ENCODE peak calls at places on chromosomes 7 and 10, in eight cellular contexts. X, F, U, Q, C, J, R and I are unnamed samples.
A peak's percentile ranks its signal among the peaks of the same experiment; 100 is the strongest.

GRCh38 chr7:51141451-51141971 is 175.1 kb downstream of the COBL start:
- DNase-seq in R (peak; percentile 84), C (no peak), J (no peak), Q (no peak), U (peak; percentile 12), F (no peak), X (no peak), I (no peak)

GRCh38 chr10:128063736-128064614 is 62.2 kb downstream of the MKI67 start:
- DNase-seq in J (no peak), U (no peak), R (no peak), X (peak; percentile 2), F (no peak), C (peak; percentile 41), Q (no peak), I (no peak)

GRCh38 chr10:45211576-45211975 is 103.8 kb downstream of the OR13A1 start:
- DNase-seq in R (no peak), F (no peak), X (no peak), Q (no peak), C (no peak), U (no peak), J (no peak), I (no peak)

GRCh38 chr10:97185326-97186058 is at the start of gene SLIT1:
- DNase-seq in R (no peak), Q (peak; percentile 73), X (no peak), U (peak; percentile 67), F (no peak), J (no peak), C (no peak), I (no peak)

GRCh38 chr10:102421645-102422585 is 1.3 kb downstream of the FBXL15 start:
- DNase-seq in U (no peak), J (peak; percentile 71), X (no peak), F (no peak), R (peak; percentile 61), C (no peak), Q (no peak), I (no peak)

GRCh38 chr7:85095816-85096215 is 91.0 kb downstream of the SEMA3D start:
- DNase-seq in Q (no peak), F (no peak), R (no peak), X (no peak), J (no peak), U (no peak), C (no peak), I (no peak)

GRCh38 chr10:7338469-7338868 is 72.4 kb downstream of the SFMBT2 start:
- DNase-seq in U (no peak), C (no peak), Q (no peak), F (no peak), J (no peak), X (no peak), R (no peak), I (no peak)

GRCh38 chr7:19957664-19958063 is 184.2 kb upstream of the TMEM196 start:
- DNase-seq in U (no peak), R (no peak), Q (no peak), J (no peak), X (no peak), F (no peak), C (no peak), I (no peak)

GRCh38 chr7:138001529-138002095 is at the start of gene CREB3L2:
- DNase-seq in J (peak; percentile 76), Q (no peak), U (peak; percentile 52), X (peak; percentile 63), C (peak; percentile 57), R (peak; percentile 87), F (peak; percentile 81), I (peak; percentile 44)

GRCh38 chr10:73644767-73645166 is 3.5 kb upstream of the MYOZ1 start:
- DNase-seq in J (no peak), Q (no peak), C (no peak), R (no peak), X (no peak), F (no peak), U (no peak), I (no peak)

GRCh38 chr7:125316451-125316850 is 386.8 kb upstream of the POT1 start:
- DNase-seq in R (no peak), J (no peak), U (peak; percentile 37), C (no peak), X (no peak), F (no peak), Q (no peak), I (no peak)

GRCh38 chr10:17001297-17001744 is 128.3 kb downstream of the CUBN start:
- DNase-seq in Q (no peak), X (no peak), U (no peak), R (no peak), C (no peak), F (no peak), J (no peak), I (no peak)

GRCh38 chr7:138564365-138564764 is 104.3 kb downstream of the TRIM24 start:
- DNase-seq in X (no peak), R (no peak), F (no peak), J (no peak), Q (no peak), U (no peak), C (no peak), I (no peak)

GRCh38 chr7:71019703-71020102 is 112.2 kb upstream of the GALNT17 start:
- DNase-seq in X (no peak), J (no peak), C (no peak), Q (no peak), F (no peak), R (peak; percentile 4), U (no peak), I (no peak)

GRCh38 chr7:29851487-29851886 is 45.2 kb downstream of the WIPF3 start:
- DNase-seq in C (no peak), J (no peak), F (no peak), X (no peak), R (no peak), Q (no peak), U (no peak), I (no peak)

GRCh38 chr10:12541446-12542067 is 192.2 kb downstream of the CAMK1D start:
- DNase-seq in Q (no peak), C (no peak), J (no peak), F (no peak), R (no peak), X (no peak), U (no peak), I (no peak)

GRCh38 chr7:134660961-134661376 is 14.3 kb downstream of the BPGM start:
- DNase-seq in R (peak; percentile 79), X (no peak), C (no peak), Q (no peak), U (no peak), F (no peak), J (no peak), I (no peak)

GRCh38 chr7:112129655-112130323 is 76.4 kb downstream of the DOCK4 start:
- DNase-seq in F (no peak), J (no peak), X (no peak), R (no peak), C (no peak), Q (no peak), U (no peak), I (no peak)

GRCh38 chr7:142745091-142745635 is 4.1 kb upstream of the PRSS1 start:
- DNase-seq in Q (no peak), R (no peak), F (no peak), J (no peak), U (no peak), C (no peak), X (no peak), I (no peak)

GRCh38 chr10:3749597-3750351 is 35.2 kb downstream of the KLF6 start:
- DNase-seq in C (no peak), J (no peak), R (no peak), X (no peak), U (no peak), F (no peak), Q (peak; percentile 27), I (no peak)

GRCh38 chr10:26222563-26222962 is 6.0 kb downstream of the GAD2 start:
- DNase-seq in J (no peak), F (no peak), U (no peak), C (no peak), Q (no peak), R (no peak), X (no peak), I (no peak)

GRCh38 chr10:131195552-131196159 is 115.9 kb downstream of the TCERG1L start:
- DNase-seq in R (no peak), J (peak; percentile 65), F (no peak), Q (no peak), X (no peak), C (no peak), U (no peak), I (no peak)

GRCh38 chr7:10706875-10707493 is 266.7 kb upstream of the PHF14 start:
- DNase-seq in J (no peak), F (no peak), R (no peak), C (no peak), Q (no peak), X (no peak), U (no peak), I (no peak)

GRCh38 chr10:17100586-17100985 is 29.0 kb downstream of the CUBN start:
- DNase-seq in U (no peak), F (no peak), R (peak; percentile 23), C (no peak), J (no peak), Q (no peak), X (no peak), I (no peak)

GRCh38 chr7:94417921-94418320 is 23.2 kb downstream of the COL1A2 start:
- DNase-seq in Q (no peak), X (no peak), F (no peak), J (no peak), U (no peak), C (no peak), R (no peak), I (no peak)

GRCh38 chr10:31939797-31940708 is 11.4 kb upstream of the ARHGAP12 start:
- DNase-seq in U (no peak), F (no peak), J (no peak), Q (no peak), R (peak; percentile 37), C (no peak), X (no peak), I (no peak)

GRCh38 chr10:120511165-120511564 is 54.1 kb downstream of the PLPP4 start:
- DNase-seq in C (no peak), F (no peak), X (no peak), U (no peak), Q (no peak), J (no peak), R (no peak), I (no peak)

GRCh38 chr7:10707519-10707918 is 266.2 kb upstream of the PHF14 start:
- DNase-seq in Q (no peak), R (no peak), U (no peak), F (no peak), J (no peak), C (no peak), X (no peak), I (no peak)

GRCh38 chr7:105619590-105619989 is 38.3 kb upstream of the EFCAB10 start:
- DNase-seq in Q (no peak), C (no peak), F (no peak), X (no peak), U (no peak), R (no peak), J (no peak), I (no peak)

GRCh38 chr7:120521761-120522737 is 249.1 kb downstream of the KCND2 start:
- DNase-seq in J (no peak), Q (no peak), R (no peak), U (no peak), X (no peak), F (no peak), C (no peak), I (no peak)

GRCh38 chr10:122281751-122282150 is 10.7 kb downstream of the BTBD16 start:
- DNase-seq in J (no peak), U (no peak), F (no peak), R (no peak), Q (no peak), X (no peak), C (no peak), I (no peak)

GRCh38 chr10:81081887-81082620 is 544.4 kb downstream of the SH2D4B start:
- DNase-seq in J (no peak), C (no peak), R (no peak), X (no peak), U (no peak), F (no peak), Q (no peak), I (no peak)

GRCh38 chr7:90896458-90896857 is 300.3 kb downstream of the CDK14 start:
- DNase-seq in F (no peak), Q (no peak), C (no peak), U (no peak), R (peak; percentile 21), J (no peak), X (no peak), I (no peak)

GRCh38 chr10:129718548-129719414 is 245.3 kb downstream of the EBF3 start:
- DNase-seq in U (no peak), X (no peak), F (no peak), C (no peak), J (no peak), R (no peak), Q (no peak), I (no peak)